ENCODE peak calls at places on chromosomes 6 and 20, in seven cellular contexts. U is endothelial cell of umbilical vein, Y is upper lobe of right lung, D is GM12878, A is heart right ventricle, H is GM23248, J is RWPE1. P is an unnamed sample.

GRCh38 chr6:40585661-40586269 is 1.4 kb downstream of the LRFN2 start:
- DNase-seq in A (no peak), J (no peak), Y (no peak), U (no peak), D (no peak), H (no peak), P (no peak)

GRCh38 chr20:21583486-21584168 is 69.8 kb upstream of the NKX2-2 start:
- DNase-seq in A (no peak), Y (no peak), H (no peak), U (no peak), J (no peak), D (no peak), P (no peak)

GRCh38 chr20:17557675-17558006 is 12.2 kb upstream of the DSTN start:
- DNase-seq in H (peak), Y (no peak), D (no peak), A (no peak), J (peak), U (peak), P (no peak)

GRCh38 chr20:56429496-56429895 is 17.4 kb downstream of the CASS4 start:
- DNase-seq in D (no peak), U (peak), J (no peak), A (no peak), Y (no peak), H (peak), P (no peak)

GRCh38 chr6:18446771-18447170 is 59.6 kb downstream of the RNF144B start:
- DNase-seq in A (no peak), U (no peak), Y (no peak), H (no peak), J (no peak), D (no peak), P (no peak)

GRCh38 chr20:18957328-18957727 is 143.7 kb downstream of the SCP2D1 start:
- DNase-seq in D (no peak), U (no peak), Y (no peak), J (no peak), A (no peak), H (no peak), P (no peak)

GRCh38 chr6:50030350-50030749 is 8.6 kb upstream of the DEFB110 start:
- DNase-seq in Y (no peak), D (no peak), A (no peak), U (no peak), J (no peak), H (no peak), P (no peak)

GRCh38 chr6:33080127-33081089 is 4.6 kb downstream of the HLA-DPB1 start:
- DNase-seq in A (peak), Y (peak), H (peak), U (peak), J (no peak), D (no peak), P (no peak)

GRCh38 chr6:8334113-8334512 is 101.2 kb downstream of the SLC35B3 start:
- DNase-seq in D (no peak), A (no peak), U (no peak), J (no peak), Y (no peak), H (no peak), P (no peak)

GRCh38 chr6:74731921-74732320 is 473.9 kb downstream of the COL12A1 start:
- DNase-seq in A (no peak), Y (no peak), J (no peak), U (peak), D (no peak), H (peak), P (no peak)

GRCh38 chr6:92589970-92590369 is 829.4 kb downstream of the EPHA7 start:
- DNase-seq in H (no peak), U (no peak), Y (no peak), A (no peak), J (peak), D (no peak), P (no peak)

GRCh38 chr20:48192109-48192508 is 406.8 kb upstream of the SULF2 start:
- DNase-seq in D (no peak), J (no peak), U (no peak), A (no peak), Y (no peak), H (no peak), P (no peak)

GRCh38 chr6:24935753-24936152 is at the start of gene RIPOR2:
- DNase-seq in Y (peak), D (no peak), J (no peak), A (no peak), H (no peak), U (no peak), P (no peak)

GRCh38 chr6:99933129-99933528 is 60.9 kb downstream of the MCHR2 start:
- DNase-seq in H (peak), J (peak), U (no peak), Y (no peak), D (no peak), A (no peak), P (no peak)

GRCh38 chr6:9112548-9112947 is 677.2 kb upstream of the SLC35B3 start:
- DNase-seq in Y (no peak), H (no peak), A (no peak), D (no peak), U (no peak), J (no peak), P (no peak)

GRCh38 chr20:49179368-49180277 is 8.5 kb downstream of the STAU1 start:
- DNase-seq in H (no peak), U (peak), J (no peak), A (no peak), D (no peak), Y (no peak), P (no peak)

GRCh38 chr20:826695-827323 is 6.7 kb upstream of the FAM110A start:
- DNase-seq in U (no peak), Y (peak), J (no peak), H (no peak), A (no peak), D (no peak), P (no peak)

GRCh38 chr6:148807784-148808183 is 61.0 kb downstream of the UST start:
- DNase-seq in A (no peak), J (no peak), U (no peak), H (no peak), D (no peak), Y (no peak), P (no peak)

GRCh38 chr6:37487891-37488290 is 11.8 kb downstream of the CCDC167 start:
- DNase-seq in D (no peak), A (no peak), J (no peak), Y (no peak), H (no peak), U (no peak), P (no peak)

GRCh38 chr20:63737690-63737939 is 1.2 kb downstream of the LIME1 start:
- DNase-seq in U (no peak), Y (no peak), J (no peak), A (no peak), D (no peak), H (no peak), P (no peak)

GRCh38 chr20:63103402-63104311 is 96.9 kb upstream of the BHLHE23 start:
- DNase-seq in H (peak), A (no peak), Y (no peak), U (no peak), D (no peak), J (no peak), P (no peak)

GRCh38 chr6:145815351-145815772 is 767 bp upstream of the FBXO30 start:
- DNase-seq in J (peak), A (peak), D (no peak), U (no peak), Y (no peak), H (peak), P (no peak)

GRCh38 chr6:166928644-166929515 is 27.5 kb downstream of the RNASET2 start:
- DNase-seq in H (no peak), A (no peak), J (no peak), D (no peak), Y (no peak), U (no peak), P (no peak)

GRCh38 chr6:132962936-132963579 is 148.7 kb downstream of the RPS12 start:
- DNase-seq in D (no peak), U (peak), A (peak), J (peak), Y (peak), H (peak), P (peak)

GRCh38 chr6:26175428-26176181 is 88.4 kb downstream of the HFE start:
- DNase-seq in U (peak), A (peak), D (no peak), Y (no peak), H (peak), J (no peak), P (no peak)

GRCh38 chr6:170266061-170266825 is 24.6 kb downstream of the DLL1 start:
- DNase-seq in J (no peak), U (no peak), H (no peak), A (peak), D (no peak), Y (no peak), P (no peak)

GRCh38 chr6:134186355-134186754 is 131.6 kb downstream of the SGK1 start:
- DNase-seq in Y (no peak), D (no peak), A (no peak), H (no peak), J (no peak), U (no peak), P (no peak)

GRCh38 chr6:41406821-41407787 is 71.7 kb downstream of the NCR2 start:
- DNase-seq in A (peak), H (no peak), U (no peak), D (no peak), Y (peak), J (no peak), P (no peak)

GRCh38 chr20:20267685-20268429 is 100.0 kb upstream of the INSM1 start:
- DNase-seq in U (no peak), Y (no peak), J (no peak), A (no peak), H (no peak), D (no peak), P (no peak)

GRCh38 chr6:127338936-127339335 is 4.5 kb downstream of the ECHDC1 start:
- DNase-seq in J (no peak), U (no peak), A (no peak), Y (no peak), H (no peak), D (no peak), P (no peak)

GRCh38 chr20:9407805-9408421 is 106.5 kb upstream of the LAMP5 start:
- DNase-seq in J (peak), A (peak), Y (no peak), U (peak), D (peak), H (peak), P (peak)

GRCh38 chr6:63573899-63574553 is 1.7 kb downstream of the LOC128125822 start:
- DNase-seq in J (no peak), U (peak), A (peak), D (peak), Y (no peak), H (peak), P (no peak)

GRCh38 chr6:125924169-125924568 is 32.4 kb upstream of the HINT3 start:
- DNase-seq in H (peak), U (no peak), J (no peak), Y (no peak), D (no peak), A (no peak), P (no peak)
- H3K27ac ChIP-seq in H (no peak), U (no peak), J (peak), Y (no peak), D (peak), A (no peak), P (peak)

GRCh38 chr20:60905919-60906318 is 346.1 kb upstream of the CDH4 start:
- DNase-seq in D (no peak), Y (no peak), U (no peak), A (no peak), H (no peak), J (no peak), P (no peak)

GRCh38 chr20:60901831-60902230 is 350.2 kb upstream of the CDH4 start:
- DNase-seq in Y (no peak), U (no peak), A (no peak), D (no peak), J (no peak), H (no peak), P (no peak)

GRCh38 chr20:60903325-60903958 is 348.6 kb upstream of the CDH4 start:
- DNase-seq in U (no peak), J (no peak), D (no peak), Y (no peak), H (no peak), A (no peak), P (no peak)

GRCh38 chr20:60900581-60900980 is 351.5 kb upstream of the CDH4 start:
- DNase-seq in J (no peak), D (no peak), A (no peak), U (no peak), H (no peak), Y (no peak), P (no peak)

DNA sequence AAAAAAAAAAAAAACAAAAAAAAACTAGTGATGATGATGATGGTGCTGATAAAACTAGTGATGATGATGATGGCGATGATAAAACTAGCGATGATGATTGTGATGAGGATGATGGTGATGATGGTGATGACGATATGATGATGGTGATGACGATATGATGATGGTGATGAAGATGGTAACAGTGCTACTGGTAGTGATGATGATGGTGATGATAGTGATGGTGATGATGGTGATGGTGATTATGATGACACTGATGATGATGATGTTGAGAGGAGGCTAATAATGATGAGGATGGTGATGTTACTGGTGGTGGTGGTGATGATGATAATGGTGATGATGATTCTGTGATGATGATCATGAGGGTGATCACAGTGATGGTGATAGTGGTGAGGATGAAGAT is 345.5 kb upstream of the CDH4 start:
- DNase-seq in A (no peak), D (no peak), J (no peak), Y (no peak), U (no peak), H (no peak), P (no peak)
- H3K27ac ChIP-seq in A (no peak), D (no peak), J (no peak), Y (no peak), U (no peak), H (no peak), P (no peak)

GRCh38 chr6:31946370-31946885 is 533 bp downstream of the CFB start:
- DNase-seq in D (no peak), A (no peak), J (no peak), Y (no peak), H (no peak), U (no peak), P (no peak)

GRCh38 chr6:31947070-31947675 is 1.3 kb downstream of the CFB start:
- DNase-seq in U (no peak), A (no peak), Y (no peak), H (no peak), D (no peak), J (no peak), P (no peak)

GRCh38 chr6:31943742-31944141 is 2.2 kb upstream of the CFB start:
- DNase-seq in D (no peak), A (no peak), J (no peak), U (no peak), Y (no peak), H (no peak), P (no peak)

GRCh38 chr6:31945507-31946369 is at the start of gene CFB:
- DNase-seq in A (peak), J (peak), H (peak), Y (peak), U (peak), D (no peak), P (no peak)

GRCh38 chr6:31945154-31945506 is 765 bp upstream of the CFB start:
- DNase-seq in D (no peak), Y (no peak), A (no peak), U (no peak), H (no peak), J (no peak), P (no peak)
- H3K27ac ChIP-seq in D (no peak), Y (peak), A (peak), U (no peak), H (peak), J (peak), P (no peak)

DNA sequence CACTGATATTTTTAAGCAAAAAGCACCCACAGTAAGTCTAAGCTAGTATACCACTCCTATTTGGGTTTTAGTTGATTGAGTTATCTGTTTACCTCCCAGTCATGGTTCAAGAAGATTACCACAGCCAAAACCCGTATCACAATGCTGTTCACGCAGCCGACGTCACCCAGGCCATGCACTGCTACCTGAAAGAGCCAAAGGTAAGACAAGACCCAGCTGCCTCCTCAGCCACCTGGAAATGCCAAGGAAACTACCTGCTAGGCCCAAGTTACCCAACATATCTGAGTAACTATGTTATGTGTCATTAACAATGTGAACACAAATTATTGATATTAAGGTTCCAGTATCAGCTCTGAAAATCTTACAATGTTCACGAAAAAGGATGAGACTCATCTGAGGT is 96.1 kb downstream of the MTFR2 start:
- DNase-seq in U (no peak), A (no peak), H (no peak), J (no peak), Y (no peak), D (no peak), P (no peak)
- H3K27ac ChIP-seq in U (no peak), A (no peak), H (no peak), J (no peak), Y (no peak), D (no peak), P (no peak)

GRCh38 chr20:8203366-8203765 is 71.3 kb downstream of the PLCB1 start:
- DNase-seq in Y (no peak), A (no peak), H (no peak), J (no peak), D (no peak), U (no peak), P (no peak)
- H3K27ac ChIP-seq in Y (no peak), A (no peak), H (no peak), J (no peak), D (no peak), U (no peak), P (no peak)

GRCh38 chr20:33908351-33908750 is 85.4 kb upstream of the RALY start:
- DNase-seq in J (no peak), H (peak), D (no peak), A (no peak), Y (no peak), U (no peak), P (no peak)

GRCh38 chr20:33910529-33911327 is 83.0 kb upstream of the RALY start:
- DNase-seq in U (no peak), Y (no peak), H (no peak), A (no peak), J (no peak), D (no peak), P (no peak)

GRCh38 chr20:33910056-33910455 is 83.7 kb upstream of the RALY start:
- DNase-seq in A (no peak), Y (no peak), H (peak), D (no peak), J (no peak), U (peak), P (no peak)

GRCh38 chr20:33909331-33909921 is 84.3 kb upstream of the RALY start:
- DNase-seq in Y (no peak), H (peak), D (no peak), J (peak), A (no peak), U (peak), P (no peak)

DNA sequence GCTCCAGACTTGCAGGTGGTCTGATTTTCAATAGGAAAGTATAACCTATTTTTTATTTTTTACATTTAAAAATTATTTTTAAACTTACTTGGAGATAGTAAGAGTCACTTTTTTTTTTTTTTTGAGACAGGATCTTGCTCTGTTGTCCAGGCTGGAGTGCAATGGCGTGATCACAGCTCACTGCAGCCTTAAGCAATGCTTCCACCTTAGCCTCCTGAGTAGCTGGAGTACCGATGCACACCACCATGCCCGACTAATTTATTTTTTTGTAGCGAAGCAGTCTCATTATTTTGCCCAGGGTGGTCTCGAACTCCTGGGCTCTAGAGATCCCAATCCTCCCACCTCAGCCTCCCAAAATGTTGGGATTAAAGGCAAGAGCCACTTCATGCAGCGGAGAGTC is 84.8 kb upstream of the RALY start:
- DNase-seq in H (no peak), J (no peak), D (no peak), Y (no peak), U (no peak), A (no peak), P (no peak)
- H3K27ac ChIP-seq in H (peak), J (no peak), D (no peak), Y (peak), U (no peak), A (no peak), P (no peak)

P was measured in SK-N-MC.